ENCODE peak calls at places on chromosomes 3 and 15, in eight cellular contexts. One of them, this sample, is unnamed.

GRCh38 chr15:95501865-95502264 is 828.6 kb upstream of the NR2F2 start:
- ATAC-seq in T-helper 17 cell: no peak
- ATAC-seq in CD8-positive, alpha-beta T cell: no peak
- ATAC-seq in CD4-positive, CD25-positive, alpha-beta regulatory T cell: no peak
- ATAC-seq in stimulated activated naive B cell treated with anti-CD40 and anti-IgM and Interleukin-4, amounts not matched to agents 10 μg/mL and 1 μg/mL and 100 μg/mL, for 72 hours: no peak
- ATAC-seq in lung: no peak
- ATAC-seq in Right ventricle myocardium inferior: no peak
- ATAC-seq in HepG2: no peak
- ATAC-seq in this sample: no peak

GRCh38 chr15:74867562-74868458 is 5.4 kb downstream of the SCAMP2 start:
- ATAC-seq in HepG2: no peak
- ATAC-seq in CD4-positive, CD25-positive, alpha-beta regulatory T cell: no peak
- ATAC-seq in lung: peak; percentile 25
- ATAC-seq in stimulated activated naive B cell treated with anti-CD40 and anti-IgM and Interleukin-4, amounts not matched to agents 10 μg/mL and 1 μg/mL and 100 μg/mL, for 72 hours: no peak
- ATAC-seq in CD8-positive, alpha-beta T cell: no peak
- ATAC-seq in T-helper 17 cell: no peak
- ATAC-seq in Right ventricle myocardium inferior: peak; percentile 12
- ATAC-seq in this sample: no peak

GRCh38 chr15:31871159-31871886 is 159.0 kb upstream of the CHRNA7 start:
- ATAC-seq in CD8-positive, alpha-beta T cell: no peak
- ATAC-seq in stimulated activated naive B cell treated with anti-CD40 and anti-IgM and Interleukin-4, amounts not matched to agents 10 μg/mL and 1 μg/mL and 100 μg/mL, for 72 hours: peak; percentile 20
- ATAC-seq in HepG2: peak; percentile 52
- ATAC-seq in Right ventricle myocardium inferior: peak; percentile 10
- ATAC-seq in lung: no peak
- ATAC-seq in T-helper 17 cell: no peak
- ATAC-seq in CD4-positive, CD25-positive, alpha-beta regulatory T cell: no peak
- ATAC-seq in this sample: no peak

GRCh38 chr3:133799794-133800585 is 5.6 kb upstream of the SRPRB start:
- ATAC-seq in CD4-positive, CD25-positive, alpha-beta regulatory T cell: no peak
- ATAC-seq in Right ventricle myocardium inferior: peak; percentile 52
- ATAC-seq in HepG2: peak; percentile 96
- ATAC-seq in lung: peak; percentile 29
- ATAC-seq in T-helper 17 cell: no peak
- ATAC-seq in CD8-positive, alpha-beta T cell: no peak
- ATAC-seq in stimulated activated naive B cell treated with anti-CD40 and anti-IgM and Interleukin-4, amounts not matched to agents 10 μg/mL and 1 μg/mL and 100 μg/mL, for 72 hours: peak; percentile 57
- ATAC-seq in this sample: peak; percentile 53

GRCh38 chr3:37526511-37526910 is 335.2 kb upstream of the CTDSPL start:
- ATAC-seq in lung: peak; percentile 47
- ATAC-seq in T-helper 17 cell: no peak
- ATAC-seq in stimulated activated naive B cell treated with anti-CD40 and anti-IgM and Interleukin-4, amounts not matched to agents 10 μg/mL and 1 μg/mL and 100 μg/mL, for 72 hours: no peak
- ATAC-seq in HepG2: no peak
- ATAC-seq in CD8-positive, alpha-beta T cell: no peak
- ATAC-seq in CD4-positive, CD25-positive, alpha-beta regulatory T cell: no peak
- ATAC-seq in Right ventricle myocardium inferior: peak; percentile 96
- ATAC-seq in this sample: peak; percentile 92

GRCh38 chr3:18738393-18739097 is 313.4 kb upstream of the SATB1 start:
- ATAC-seq in Right ventricle myocardium inferior: no peak
- ATAC-seq in HepG2: no peak
- ATAC-seq in stimulated activated naive B cell treated with anti-CD40 and anti-IgM and Interleukin-4, amounts not matched to agents 10 μg/mL and 1 μg/mL and 100 μg/mL, for 72 hours: no peak
- ATAC-seq in lung: no peak
- ATAC-seq in CD8-positive, alpha-beta T cell: no peak
- ATAC-seq in CD4-positive, CD25-positive, alpha-beta regulatory T cell: no peak
- ATAC-seq in T-helper 17 cell: no peak
- ATAC-seq in this sample: no peak

GRCh38 chr15:40755821-40756220 is 767 bp upstream of the RMDN3 start:
- ATAC-seq in CD4-positive, CD25-positive, alpha-beta regulatory T cell: no peak
- ATAC-seq in CD8-positive, alpha-beta T cell: no peak
- ATAC-seq in Right ventricle myocardium inferior: no peak
- ATAC-seq in lung: no peak
- ATAC-seq in T-helper 17 cell: no peak
- ATAC-seq in stimulated activated naive B cell treated with anti-CD40 and anti-IgM and Interleukin-4, amounts not matched to agents 10 μg/mL and 1 μg/mL and 100 μg/mL, for 72 hours: no peak
- ATAC-seq in HepG2: no peak
- ATAC-seq in this sample: no peak

GRCh38 chr3:71694358-71694999 is 30.7 kb downstream of the EIF4E3 start:
- ATAC-seq in CD8-positive, alpha-beta T cell: no peak
- ATAC-seq in T-helper 17 cell: no peak
- ATAC-seq in Right ventricle myocardium inferior: no peak
- ATAC-seq in HepG2: no peak
- ATAC-seq in stimulated activated naive B cell treated with anti-CD40 and anti-IgM and Interleukin-4, amounts not matched to agents 10 μg/mL and 1 μg/mL and 100 μg/mL, for 72 hours: no peak
- ATAC-seq in lung: no peak
- ATAC-seq in CD4-positive, CD25-positive, alpha-beta regulatory T cell: no peak
- ATAC-seq in this sample: peak; percentile 54

GRCh38 chr15:74798388-74799254 is 14.0 kb upstream of the LMAN1L start:
- ATAC-seq in stimulated activated naive B cell treated with anti-CD40 and anti-IgM and Interleukin-4, amounts not matched to agents 10 μg/mL and 1 μg/mL and 100 μg/mL, for 72 hours: no peak
- ATAC-seq in CD8-positive, alpha-beta T cell: no peak
- ATAC-seq in lung: no peak
- ATAC-seq in HepG2: no peak
- ATAC-seq in Right ventricle myocardium inferior: peak; percentile 67
- ATAC-seq in T-helper 17 cell: no peak
- ATAC-seq in CD4-positive, CD25-positive, alpha-beta regulatory T cell: no peak
- ATAC-seq in this sample: no peak

GRCh38 chr3:39413691-39414420 is 7.3 kb downstream of the RPSA start:
- ATAC-seq in lung: peak; percentile 8
- ATAC-seq in HepG2: peak; percentile 0
- ATAC-seq in Right ventricle myocardium inferior: no peak
- ATAC-seq in T-helper 17 cell: peak; percentile 11
- ATAC-seq in stimulated activated naive B cell treated with anti-CD40 and anti-IgM and Interleukin-4, amounts not matched to agents 10 μg/mL and 1 μg/mL and 100 μg/mL, for 72 hours: peak; percentile 4
- ATAC-seq in CD4-positive, CD25-positive, alpha-beta regulatory T cell: peak; percentile 14
- ATAC-seq in CD8-positive, alpha-beta T cell: no peak
- ATAC-seq in this sample: no peak

GRCh38 chr3:189404797-189405484 is 226.2 kb upstream of the TP63 start:
- ATAC-seq in CD4-positive, CD25-positive, alpha-beta regulatory T cell: no peak
- ATAC-seq in Right ventricle myocardium inferior: no peak
- ATAC-seq in T-helper 17 cell: no peak
- ATAC-seq in lung: no peak
- ATAC-seq in HepG2: no peak
- ATAC-seq in stimulated activated naive B cell treated with anti-CD40 and anti-IgM and Interleukin-4, amounts not matched to agents 10 μg/mL and 1 μg/mL and 100 μg/mL, for 72 hours: peak; percentile 67
- ATAC-seq in CD8-positive, alpha-beta T cell: no peak
- ATAC-seq in this sample: no peak

GRCh38 chr3:30319713-30320112 is 286.7 kb upstream of the TGFBR2 start:
- ATAC-seq in Right ventricle myocardium inferior: peak; percentile 58
- ATAC-seq in HepG2: peak; percentile 93
- ATAC-seq in stimulated activated naive B cell treated with anti-CD40 and anti-IgM and Interleukin-4, amounts not matched to agents 10 μg/mL and 1 μg/mL and 100 μg/mL, for 72 hours: peak; percentile 98
- ATAC-seq in T-helper 17 cell: peak; percentile 87
- ATAC-seq in CD4-positive, CD25-positive, alpha-beta regulatory T cell: peak; percentile 72
- ATAC-seq in CD8-positive, alpha-beta T cell: peak; percentile 98
- ATAC-seq in lung: peak; percentile 47
- ATAC-seq in this sample: peak; percentile 36

GRCh38 chr3:49205154-49205788 is 33.9 kb downstream of the KLHDC8B start:
- ATAC-seq in CD8-positive, alpha-beta T cell: no peak
- ATAC-seq in T-helper 17 cell: no peak
- ATAC-seq in CD4-positive, CD25-positive, alpha-beta regulatory T cell: no peak
- ATAC-seq in lung: no peak
- ATAC-seq in Right ventricle myocardium inferior: peak; percentile 78
- ATAC-seq in HepG2: no peak
- ATAC-seq in stimulated activated naive B cell treated with anti-CD40 and anti-IgM and Interleukin-4, amounts not matched to agents 10 μg/mL and 1 μg/mL and 100 μg/mL, for 72 hours: no peak
- ATAC-seq in this sample: no peak